ENCODE peak calls at places on chromosomes 3 and 15, in seven cellular contexts. E is GM04503, W is anterior cingulate cortex, K is HS-27A, H is neural crest cell, U is mesendoderm, M is A549. P is an unnamed sample.

GRCh38 chr3:13172644-13173013 is 99.4 kb upstream of the IQSEC1 start:
- DNase-seq in E (no peak), W (no peak), K (no peak), H (no peak), U (no peak), M (no peak), P (no peak)

GRCh38 chr3:11545186-11545851 is 98.4 kb downstream of the VGLL4 start:
- DNase-seq in E (no peak), W (no peak), K (no peak), H (no peak), U (peak; percentile 56), M (no peak), P (no peak)

GRCh38 chr3:10816019-10816862 is at the start of gene SLC6A11:
- DNase-seq in E (no peak), W (no peak), K (no peak), H (peak; percentile 36), U (peak; percentile 56), M (no peak), P (peak; percentile 43)

GRCh38 chr3:16849795-16850194 is 35.0 kb upstream of the PLCL2 start:
- DNase-seq in E (no peak), W (no peak), K (peak; percentile 41), H (no peak), U (peak; percentile 23), M (no peak), P (no peak)

GRCh38 chr3:60217156-60217911 is 1033.9 kb downstream of the FHIT start:
- DNase-seq in E (no peak), W (no peak), K (no peak), H (no peak), U (peak; percentile 75), M (no peak), P (no peak)

GRCh38 chr15:39555885-39556284 is 25.0 kb upstream of the THBS1 start:
- DNase-seq in E (no peak), W (no peak), K (no peak), H (no peak), U (peak; percentile 39), M (no peak), P (no peak)

GRCh38 chr3:66481071-66482001 is 19.5 kb downstream of the LRIG1 start:
- DNase-seq in E (no peak), W (no peak), K (no peak), H (no peak), U (no peak), M (no peak), P (no peak)

GRCh38 chr3:7518471-7518870 is 657.6 kb downstream of the GRM7 start:
- DNase-seq in E (no peak), W (no peak), K (no peak), H (no peak), U (no peak), M (no peak), P (no peak)

GRCh38 chr3:123024056-123024455 is 3.5 kb downstream of the SEMA5B start:
- DNase-seq in E (no peak), W (no peak), K (no peak), H (no peak), U (no peak), M (no peak), P (no peak)

GRCh38 chr3:34016925-34017592 is 218.6 kb downstream of the PDCD6IP start:
- DNase-seq in E (no peak), W (no peak), K (no peak), H (no peak), U (no peak), M (no peak), P (no peak)

GRCh38 chr3:177106594-177106993 is 90.7 kb downstream of the TBL1XR1 start:
- DNase-seq in E (no peak), W (no peak), K (no peak), H (no peak), U (no peak), M (no peak), P (no peak)

GRCh38 chr3:136378011-136378410 is 127.9 kb downstream of the PCCB start:
- DNase-seq in E (no peak), W (no peak), K (no peak), H (no peak), U (no peak), M (no peak), P (no peak)

GRCh38 chr3:13012228-13012691 is 61.0 kb downstream of the IQSEC1 start:
- DNase-seq in E (no peak), W (peak; percentile 23), K (no peak), H (no peak), U (no peak), M (no peak), P (no peak)

GRCh38 chr3:190252080-190252479 is 70.2 kb downstream of the CLDN1 start:
- DNase-seq in E (peak; percentile 30), W (no peak), K (no peak), H (no peak), U (peak; percentile 36), M (no peak), P (no peak)

GRCh38 chr3:128459451-128459820 is 7.3 kb downstream of the DNAJB8 start:
- DNase-seq in E (no peak), W (no peak), K (no peak), H (no peak), U (no peak), M (no peak), P (no peak)

GRCh38 chr15:69931159-69931558 is 166.6 kb downstream of the TLE3 start:
- DNase-seq in E (no peak), W (no peak), K (no peak), H (no peak), U (no peak), M (no peak), P (no peak)

GRCh38 chr3:193589129-193589528 is 3.9 kb upstream of the OPA1 start:
- DNase-seq in E (no peak), W (no peak), K (no peak), H (no peak), U (no peak), M (no peak), P (no peak)

GRCh38 chr3:114624676-114625181 is 330.9 kb downstream of the TIGIT start:
- DNase-seq in E (peak; percentile 92), W (peak; percentile 84), K (peak; percentile 92), H (peak; percentile 6), U (peak; percentile 47), M (peak; percentile 68), P (no peak)

GRCh38 chr3:13195374-13195773 is 122.1 kb upstream of the IQSEC1 start:
- DNase-seq in E (no peak), W (no peak), K (no peak), H (no peak), U (no peak), M (no peak), P (no peak)

P was measured in D341Med.